ENCODE peak calls at places on chromosome 21, in five cellular contexts. C, U, K, W and G are unnamed samples.

GRCh38 chr21:41626038-41626437 is 118.1 kb upstream of the TMPRSS2 start:
- DNase-seq in C (no peak), U (no peak), K (no peak), W (no peak), G (no peak)

GRCh38 chr21:17451364-17451869 is 61.4 kb upstream of the CXADR start:
- DNase-seq in C (no peak), U (peak; percentile 58), K (no peak), W (no peak), G (peak; percentile 82)

GRCh38 chr21:45339430-45340405 is 52.0 kb upstream of the POFUT2 start:
- DNase-seq in C (no peak), U (no peak), K (no peak), W (no peak), G (no peak)

GRCh38 chr21:14591882-14592281 is 45.8 kb upstream of the SAMSN1 start:
- DNase-seq in C (peak; percentile 53), U (peak; percentile 33), K (no peak), W (no peak), G (peak; percentile 8)

GRCh38 chr21:14753466-14754258 is 207.5 kb upstream of the SAMSN1 start:
- DNase-seq in C (no peak), U (no peak), K (no peak), W (no peak), G (no peak)

GRCh38 chr21:29096619-29097018 is 23.2 kb upstream of the CCT8 start:
- DNase-seq in C (no peak), U (no peak), K (no peak), W (no peak), G (no peak)

GRCh38 chr21:21045538-21045937 is 47.3 kb downstream of the NCAM2 start:
- DNase-seq in C (no peak), U (no peak), K (no peak), W (no peak), G (no peak)

GRCh38 chr21:24897883-24898282 is 709.4 kb downstream of the MRPL39 start:
- DNase-seq in C (no peak), U (no peak), K (no peak), W (no peak), G (no peak)

GRCh38 chr21:28419811-28420210 is 572.9 kb downstream of the LTN1 start:
- DNase-seq in C (no peak), U (no peak), K (no peak), W (no peak), G (no peak)

GRCh38 chr21:37220433-37220980 is 46.6 kb downstream of the VPS26C start:
- DNase-seq in C (peak; percentile 30), U (no peak), K (no peak), W (peak; percentile 46), G (peak; percentile 32)

GRCh38 chr21:32370971-32371766 is 21.6 kb downstream of the URB1 start:
- DNase-seq in C (no peak), U (peak; percentile 44), K (no peak), W (no peak), G (peak; percentile 52)

GRCh38 chr21:37071561-37072238 is 1.2 kb downstream of the PIGP start:
- DNase-seq in C (peak; percentile 22), U (no peak), K (no peak), W (no peak), G (peak; percentile 85)

GRCh38 chr21:45433301-45433700 is 28.3 kb downstream of the COL18A1 start:
- DNase-seq in C (no peak), U (no peak), K (no peak), W (no peak), G (no peak)

GRCh38 chr21:45994086-45994661 is 12.6 kb downstream of the COL6A1 start:
- DNase-seq in C (no peak), U (no peak), K (no peak), W (no peak), G (no peak)